ENCODE peak calls at places on chromosomes 16 and 17, in five cellular contexts. B, L, Z, X and H are unnamed samples.

GRCh38 chr16:56851671-56852400 is 13.2 kb upstream of the SLC12A3 start:
- DNase-seq in B (no peak), L (peak), Z (peak), X (peak), H (no peak)

GRCh38 chr17:77802811-77803220 is 155.7 kb upstream of the TNRC6C start:
- DNase-seq in B (no peak), L (no peak), Z (no peak), X (no peak), H (no peak)

GRCh38 chr16:75570351-75571104 is 4.3 kb downstream of the GABARAPL2 start:
- DNase-seq in B (no peak), L (no peak), Z (no peak), X (no peak), H (no peak)

GRCh38 chr16:9904526-9904925 is 277.7 kb downstream of the GRIN2A start:
- DNase-seq in B (no peak), L (no peak), Z (no peak), X (no peak), H (no peak)

GRCh38 chr16:19886061-19886792 is 1.6 kb upstream of the GPRC5B start:
- DNase-seq in B (peak), L (peak), Z (peak), X (peak), H (peak)

GRCh38 chr16:82782715-82783251 is 156.0 kb downstream of the CDH13 start:
- DNase-seq in B (no peak), L (no peak), Z (no peak), X (no peak), H (no peak)

GRCh38 chr16:47578573-47578972 is 117.4 kb downstream of the PHKB start:
- DNase-seq in B (no peak), L (no peak), Z (peak), X (no peak), H (no peak)

GRCh38 chr16:80122155-80122554 is 418.6 kb upstream of the DYNLRB2 start:
- DNase-seq in B (no peak), L (no peak), Z (no peak), X (no peak), H (no peak)

GRCh38 chr16:61813339-61813738 is 222.9 kb downstream of the CDH8 start:
- DNase-seq in B (no peak), L (no peak), Z (no peak), X (no peak), H (no peak)

GRCh38 chr17:82101767-82102679 is 4.0 kb upstream of the FASN start:
- DNase-seq in B (no peak), L (peak), Z (no peak), X (no peak), H (no peak)

GRCh38 chr17:60665602-60666001 is 12.0 kb upstream of the BCAS3 start:
- DNase-seq in B (no peak), L (no peak), Z (no peak), X (no peak), H (no peak)

GRCh38 chr16:87618216-87618615 is 15.9 kb downstream of the JPH3 start:
- DNase-seq in B (no peak), L (no peak), Z (no peak), X (no peak), H (no peak)

GRCh38 chr17:48014603-48015037 is 23.0 kb downstream of the COPZ2 start:
- DNase-seq in B (no peak), L (no peak), Z (peak), X (no peak), H (no peak)

GRCh38 chr16:13390093-13390985 is 488.9 kb downstream of the SHISA9 start:
- DNase-seq in B (no peak), L (no peak), Z (no peak), X (no peak), H (peak)

GRCh38 chr16:89115216-89115949 is 21.7 kb downstream of the ACSF3 start:
- DNase-seq in B (no peak), L (no peak), Z (peak), X (no peak), H (peak)

GRCh38 chr17:82932146-82933005 is 92.6 kb upstream of the ZNF750 start:
- DNase-seq in B (no peak), L (no peak), Z (no peak), X (no peak), H (no peak)

GRCh38 chr16:85571813-85572619 is 41.1 kb upstream of the GSE1 start:
- DNase-seq in B (no peak), L (no peak), Z (no peak), X (no peak), H (no peak)

GRCh38 chr17:47240375-47240764 is 13.3 kb upstream of the ITGB3 start:
- DNase-seq in B (no peak), L (no peak), Z (no peak), X (no peak), H (no peak)

GRCh38 chr17:2239882-2240430 is 63.6 kb downstream of the SMG6 start:
- DNase-seq in B (no peak), L (no peak), Z (peak), X (no peak), H (peak)

GRCh38 chr17:8332688-8333087 is 7.0 kb upstream of the ODF4 start:
- DNase-seq in B (no peak), L (peak), Z (peak), X (no peak), H (no peak)

DNA sequence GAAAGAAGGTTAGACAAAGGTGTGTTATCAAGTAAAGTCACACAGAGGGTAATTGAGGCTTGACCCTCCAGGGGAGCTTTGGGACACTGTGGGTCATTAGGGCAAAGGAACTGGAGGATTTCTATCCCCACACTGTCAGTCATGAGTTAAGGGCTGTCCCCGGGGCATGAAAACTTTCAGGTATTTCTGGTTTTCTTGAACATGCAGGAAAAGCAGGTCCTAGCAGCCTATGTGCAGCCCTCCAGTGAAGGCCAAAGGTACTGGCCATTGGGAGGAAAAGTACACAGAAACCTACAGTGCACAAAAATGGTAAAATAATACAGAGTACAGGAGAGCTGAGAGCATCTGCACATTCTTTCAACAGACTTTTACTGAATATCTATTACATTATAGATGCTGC is 44.4 kb upstream of the SCNN1B start:
- DNase-seq in B (no peak), L (no peak), Z (no peak), X (no peak), H (no peak)
- TF ChIP-seq SRF in B (no peak), L (no peak), Z (no peak), X (no peak), H (no peak)

GRCh38 chr17:39057807-39058206 is 90.6 kb upstream of the FBXO47 start:
- DNase-seq in B (no peak), L (no peak), Z (no peak), X (no peak), H (no peak)
- TF ChIP-seq SRF in B (no peak), L (no peak), Z (no peak), X (no peak), H (no peak)

GRCh38 chr17:65183736-65184135 is 46.6 kb downstream of the RGS9 start:
- DNase-seq in B (no peak), L (no peak), Z (no peak), X (peak), H (no peak)
- TF ChIP-seq SRF in B (no peak), L (no peak), Z (no peak), X (peak), H (no peak)

GRCh38 chr16:72620348-72620747 is 427.6 kb downstream of the ZFHX3 start:
- DNase-seq in B (no peak), L (no peak), Z (no peak), X (no peak), H (no peak)

GRCh38 chr16:72620853-72621252 is 427.1 kb downstream of the ZFHX3 start:
- DNase-seq in B (no peak), L (no peak), Z (no peak), X (no peak), H (no peak)

GRCh38 chr16:72626623-72627022 is 421.3 kb downstream of the ZFHX3 start:
- DNase-seq in B (no peak), L (no peak), Z (no peak), X (no peak), H (no peak)

GRCh38 chr16:72621651-72622050 is 426.3 kb downstream of the ZFHX3 start:
- DNase-seq in B (no peak), L (no peak), Z (no peak), X (no peak), H (no peak)
- TF ChIP-seq SRF in B (no peak), L (no peak), Z (no peak), X (no peak), H (no peak)

DNA sequence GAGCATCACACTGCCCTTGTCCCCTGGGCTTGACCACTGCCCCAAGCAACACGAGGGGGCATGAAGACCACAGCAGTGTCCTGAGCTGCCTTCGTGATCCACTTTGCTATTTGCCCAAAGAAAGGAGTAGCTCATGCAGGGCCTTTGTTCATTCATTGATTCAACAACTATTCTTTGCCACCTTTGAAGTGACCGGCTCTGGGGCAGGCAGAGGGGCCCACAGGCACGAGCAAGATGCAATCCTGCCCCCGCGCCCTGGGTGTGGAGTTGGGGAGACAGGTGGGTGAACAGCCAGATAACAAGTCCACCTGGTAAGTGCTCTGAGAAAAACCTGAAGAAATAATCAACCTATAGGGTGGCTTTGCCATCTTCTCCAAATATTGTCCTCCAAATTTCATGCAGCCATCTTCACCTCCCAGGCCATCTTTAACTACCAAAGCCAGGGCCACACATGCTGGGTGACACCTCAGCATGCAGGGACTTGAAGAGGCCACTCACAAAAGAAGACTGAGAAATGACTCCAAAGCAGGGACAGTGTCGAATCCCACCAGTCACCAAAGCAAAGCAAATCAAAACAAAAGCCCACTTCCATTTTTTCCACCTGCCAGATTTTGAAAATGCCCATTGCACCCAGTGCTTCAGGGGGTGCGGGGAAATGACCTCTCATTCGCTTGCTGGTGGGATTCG is 18.2 kb upstream of the RBFOX3 start:
- DNase-seq in B (no peak), L (no peak), Z (no peak), X (no peak), H (no peak)
- TF ChIP-seq SRF in B (no peak), L (no peak), Z (no peak), X (no peak), H (no peak)